ENCODE peak calls at places on chromosomes 5 and 9, in six cellular contexts. D, R, U, A, B and Q are unnamed samples.

GRCh38 chr5:10333154-10334006 is 20.1 kb upstream of the MARCHF6 start:
- DNase-seq in D (no peak), R (peak; percentile 67), U (no peak), A (peak; percentile 29), B (no peak), Q (no peak)

GRCh38 chr9:29697011-29697410 is 2123.7 kb upstream of the C9orf72 start:
- DNase-seq in D (no peak), R (no peak), U (no peak), A (no peak), B (no peak), Q (peak; percentile 78)

GRCh38 chr5:151886741-151887261 is 37.9 kb downstream of the GLRA1 start:
- DNase-seq in D (no peak), R (no peak), U (no peak), A (no peak), B (no peak), Q (peak; percentile 5)

GRCh38 chr5:32710335-32710858 is 724 bp upstream of the NPR3 start:
- DNase-seq in D (no peak), R (peak; percentile 72), U (peak; percentile 25), A (peak; percentile 12), B (no peak), Q (no peak)

GRCh38 chr9:6552033-6552737 is 93.3 kb downstream of the GLDC start:
- DNase-seq in D (peak; percentile 4), R (no peak), U (no peak), A (no peak), B (no peak), Q (peak; percentile 21)

GRCh38 chr5:132747064-132747692 is at the start of gene CCNI2:
- DNase-seq in D (no peak), R (no peak), U (peak; percentile 53), A (peak; percentile 14), B (no peak), Q (no peak)

GRCh38 chr5:111697215-111697614 is 59.8 kb downstream of the NREP start:
- DNase-seq in D (no peak), R (no peak), U (no peak), A (no peak), B (no peak), Q (peak; percentile 32)

GRCh38 chr9:124855944-124856773 is 2.9 kb downstream of the WDR38 start:
- DNase-seq in D (no peak), R (no peak), U (no peak), A (no peak), B (no peak), Q (no peak)

GRCh38 chr5:102666164-102666951 is 88.7 kb upstream of the PAM start:
- DNase-seq in D (no peak), R (no peak), U (no peak), A (peak; percentile 31), B (no peak), Q (no peak)

GRCh38 chr9:98516897-98517503 is 191.7 kb downstream of the GABBR2 start:
- DNase-seq in D (no peak), R (no peak), U (no peak), A (no peak), B (no peak), Q (no peak)

GRCh38 chr5:8908055-8908683 is 637.7 kb downstream of the SEMA5A start:
- DNase-seq in D (no peak), R (no peak), U (peak; percentile 24), A (peak; percentile 55), B (no peak), Q (peak; percentile 33)

GRCh38 chr5:77494935-77495334 is 2.8 kb upstream of the WDR41 start:
- DNase-seq in D (no peak), R (no peak), U (no peak), A (no peak), B (no peak), Q (no peak)

GRCh38 chr5:77491783-77492652 is at the start of gene WDR41:
- DNase-seq in D (peak; percentile 93), R (peak; percentile 92), U (peak; percentile 95), A (peak; percentile 91), B (peak; percentile 76), Q (peak; percentile 90)

GRCh38 chr5:77492653-77493000 is 511 bp upstream of the WDR41 start:
- DNase-seq in D (no peak), R (no peak), U (no peak), A (no peak), B (no peak), Q (no peak)
- TF ChIP-seq CTCF in D (no peak), R (peak; percentile 26), U (peak; percentile 44), A (no peak), B (no peak), Q (no peak)

GRCh38 chr9:110142253-110142652 is 65.7 kb downstream of the C9orf152 start:
- DNase-seq in D (no peak), R (no peak), U (no peak), A (no peak), B (no peak), Q (no peak)

GRCh38 chr9:110140276-110140675 is 67.7 kb downstream of the C9orf152 start:
- DNase-seq in D (no peak), R (no peak), U (no peak), A (no peak), B (no peak), Q (no peak)

GRCh38 chr9:110143969-110144545 is 63.9 kb downstream of the C9orf152 start:
- DNase-seq in D (no peak), R (no peak), U (no peak), A (no peak), B (no peak), Q (no peak)

GRCh38 chr9:110141118-110141797 is 66.7 kb downstream of the C9orf152 start:
- DNase-seq in D (peak; percentile 98), R (no peak), U (peak; percentile 85), A (no peak), B (peak; percentile 59), Q (peak; percentile 94)

DNA sequence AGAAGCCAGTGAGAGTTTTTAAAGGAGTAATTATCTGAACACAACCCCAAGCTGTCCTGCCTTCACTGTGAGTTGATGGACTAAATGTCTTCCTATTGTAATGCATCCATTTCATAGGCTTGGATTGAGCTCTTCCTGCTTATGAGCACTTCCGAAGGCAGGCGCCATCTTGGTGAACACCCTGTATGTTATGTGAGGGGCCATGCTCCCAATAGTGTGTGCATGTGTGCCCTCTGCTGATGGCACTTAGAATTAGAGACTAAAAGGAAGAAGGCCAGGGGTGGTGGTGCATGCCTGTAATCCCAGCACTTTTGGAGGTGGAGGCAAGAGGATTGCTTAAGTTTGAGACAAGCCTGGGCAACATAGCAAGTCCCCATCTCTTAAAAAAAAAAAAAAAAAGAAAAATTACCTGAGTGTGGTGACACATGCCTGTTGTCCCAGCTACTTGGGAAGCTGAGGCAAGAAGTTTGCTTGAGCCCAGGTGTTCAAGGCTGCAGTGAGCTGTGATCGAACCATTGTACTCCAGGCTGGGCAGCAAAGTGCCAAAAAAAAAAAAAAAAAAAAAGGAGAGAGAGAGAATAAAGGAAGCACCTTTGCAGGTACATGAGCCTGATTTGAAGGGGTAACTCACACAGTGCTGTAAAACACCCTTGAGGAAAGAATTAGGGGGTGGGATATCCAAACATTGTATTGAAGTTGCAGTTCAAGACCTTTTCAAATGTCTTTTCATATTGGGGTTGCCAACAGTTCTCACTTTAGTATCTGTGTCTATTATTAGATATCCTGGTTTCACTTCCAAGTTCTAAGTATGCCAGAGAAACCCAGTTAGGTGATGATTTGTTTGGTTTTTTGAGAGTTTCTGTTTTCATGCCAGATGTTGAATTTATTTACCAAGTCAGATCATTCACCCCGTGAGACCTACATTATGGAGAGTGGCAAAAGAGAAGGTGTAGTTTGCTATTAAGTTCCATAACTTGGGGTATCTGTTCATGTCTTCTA is 64.8 kb downstream of the C9orf152 start:
- DNase-seq in D (no peak), R (no peak), U (no peak), A (no peak), B (no peak), Q (no peak)
- TF ChIP-seq CTCF in D (no peak), R (peak; percentile 30), U (no peak), A (no peak), B (no peak), Q (no peak)

GRCh38 chr9:121926417-121926816 is 166.7 kb downstream of the TTLL11 start:
- DNase-seq in D (no peak), R (no peak), U (no peak), A (no peak), B (no peak), Q (no peak)

GRCh38 chr9:121927636-121928035 is 165.5 kb downstream of the TTLL11 start:
- DNase-seq in D (no peak), R (no peak), U (no peak), A (no peak), B (no peak), Q (no peak)

GRCh38 chr9:121927081-121927480 is 166.0 kb downstream of the TTLL11 start:
- DNase-seq in D (no peak), R (no peak), U (no peak), A (no peak), B (no peak), Q (no peak)

GRCh38 chr9:121930970-121931369 is 162.1 kb downstream of the TTLL11 start:
- DNase-seq in D (no peak), R (no peak), U (no peak), A (no peak), B (no peak), Q (no peak)

DNA sequence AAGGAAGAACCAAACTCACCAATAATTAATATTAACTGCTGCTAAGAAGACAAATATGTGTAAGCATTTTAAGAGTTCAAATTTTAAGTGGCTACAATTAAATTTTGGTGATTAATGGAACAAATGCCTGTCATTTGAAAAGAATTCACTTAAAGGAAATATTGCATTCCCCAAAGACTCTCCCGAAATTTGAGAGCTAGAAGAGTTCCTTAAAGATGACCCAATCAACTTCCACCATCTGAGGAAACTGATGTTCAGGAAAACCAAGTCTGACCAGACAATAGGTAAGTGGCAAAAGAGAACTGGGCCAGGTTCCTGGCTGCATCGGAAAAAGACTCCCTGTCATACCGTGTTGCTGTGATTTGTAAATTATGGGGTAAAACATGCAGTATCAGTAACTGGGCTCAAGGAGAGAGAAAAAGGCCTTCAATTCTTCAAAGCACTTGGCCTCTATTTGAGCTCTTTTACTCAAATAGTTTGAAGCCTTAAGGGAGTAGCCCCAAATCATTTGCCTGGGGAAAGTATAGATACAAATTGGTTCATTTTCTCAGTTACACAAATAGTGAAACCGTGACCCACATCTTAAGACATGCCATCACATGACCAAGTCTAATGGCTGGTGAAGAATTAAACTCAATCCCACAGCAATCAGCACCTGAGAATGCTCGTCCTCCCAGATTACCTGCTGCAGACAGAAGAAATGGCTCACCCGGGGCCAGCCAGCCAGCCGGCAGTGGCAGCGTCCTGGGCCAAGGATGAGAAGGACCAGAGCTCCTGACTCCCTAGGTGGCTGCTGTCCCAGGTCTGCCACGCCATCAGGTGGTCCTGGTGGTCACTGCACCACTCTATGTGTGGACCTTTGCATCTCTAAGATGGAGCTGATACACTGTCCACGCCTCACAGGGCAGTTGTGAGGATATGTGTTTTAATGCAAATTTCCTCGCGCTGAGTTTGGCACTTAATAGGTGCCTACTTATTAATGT is 162.9 kb downstream of the TTLL11 start:
- DNase-seq in D (no peak), R (no peak), U (no peak), A (peak; percentile 20), B (no peak), Q (no peak)
- TF ChIP-seq CTCF in D (no peak), R (peak; percentile 63), U (no peak), A (peak; percentile 48), B (peak; percentile 10), Q (no peak)

GRCh38 chr9:107856633-107857032 is 367.1 kb upstream of the KLF4 start:
- DNase-seq in D (no peak), R (no peak), U (no peak), A (no peak), B (no peak), Q (no peak)

GRCh38 chr9:107862329-107862728 is 372.8 kb upstream of the KLF4 start:
- DNase-seq in D (no peak), R (no peak), U (no peak), A (no peak), B (no peak), Q (no peak)

GRCh38 chr9:107858260-107858659 is 368.7 kb upstream of the KLF4 start:
- DNase-seq in D (no peak), R (no peak), U (no peak), A (no peak), B (no peak), Q (no peak)

GRCh38 chr9:107863406-107863805 is 373.8 kb upstream of the KLF4 start:
- DNase-seq in D (no peak), R (no peak), U (no peak), A (no peak), B (no peak), Q (no peak)

GRCh38 chr9:107861075-107861474 is 371.5 kb upstream of the KLF4 start:
- DNase-seq in D (no peak), R (no peak), U (no peak), A (no peak), B (no peak), Q (no peak)
- TF ChIP-seq CTCF in D (no peak), R (no peak), U (no peak), A (no peak), B (no peak), Q (no peak)